ENCODE peak calls at places on chromosomes 12 and 14, in nine cellular contexts. E is cardiac muscle cell, C is right atrium auricular region, A is colonic mucosa, M is left ventricle myocardium inferior, P is right lobe of liver, S is IMR-90, D is A549, H is PC-3. O is an unnamed sample. For H3K4me1, the result is how much of the 10 kb centered on the place peaks cover.

GRCh38 chr12:98816720-98817119 is 171.6 kb downstream of the APAF1 start:
- DNase-seq in D (no peak), S (no peak), H (no peak), A (no peak), C (no peak), P (no peak), M (no peak), E (no peak), O (no peak)

GRCh38 chr14:49861923-49862673 is 9.5 kb upstream of the NEMF start:
- DNase-seq in C (peak), H (peak), S (peak), P (peak), A (peak), M (peak), D (peak), E (peak), O (peak)

GRCh38 chr14:50740858-50741257 is 72.8 kb upstream of the SAV1 start:
- DNase-seq in D (no peak), H (no peak), A (no peak), E (peak), P (no peak), S (no peak), C (no peak), M (no peak), O (no peak)

GRCh38 chr14:33081259-33081658 is 142.6 kb downstream of the NPAS3 start:
- DNase-seq in M (no peak), A (no peak), P (no peak), S (no peak), C (no peak), E (no peak), D (no peak), H (no peak), O (no peak)

GRCh38 chr14:91158091-91158790 is 44.4 kb downstream of the DGLUCY start:
- DNase-seq in C (no peak), E (no peak), H (no peak), S (no peak), P (peak), A (no peak), M (peak), D (no peak), O (no peak)

GRCh38 chr14:57057803-57058202 is 210.9 kb downstream of the EXOC5 start:
- DNase-seq in P (peak), H (no peak), A (no peak), E (no peak), C (no peak), M (no peak), D (no peak), S (no peak), O (no peak)

GRCh38 chr14:29166507-29166906 is 399.9 kb downstream of the FOXG1 start:
- DNase-seq in H (peak), C (no peak), M (no peak), D (no peak), P (no peak), A (no peak), E (no peak), S (no peak), O (no peak)

GRCh38 chr12:13222076-13222475 is 25.6 kb downstream of the EMP1 start:
- DNase-seq in S (no peak), A (peak), C (no peak), H (peak), D (no peak), E (no peak), M (no peak), P (no peak), O (no peak)

GRCh38 chr12:87760943-87761342 is 268.3 kb downstream of the C12orf50 start:
- DNase-seq in A (no peak), C (no peak), S (peak), H (no peak), D (no peak), M (no peak), P (no peak), E (no peak), O (no peak)

GRCh38 chr12:123762715-123763052 is 583 bp downstream of the DNAH10 start:
- DNase-seq in C (no peak), A (peak), M (no peak), D (no peak), E (no peak), P (no peak), S (no peak), H (no peak), O (no peak)

GRCh38 chr12:120713861-120714482 is 3.7 kb downstream of the UNC119B start:
- DNase-seq in M (no peak), E (peak), P (no peak), S (peak), H (peak), A (peak), D (peak), C (peak), O (peak)

GRCh38 chr14:90553921-90554336 is 157.1 kb downstream of the CALM1 start:
- DNase-seq in A (no peak), S (no peak), H (no peak), D (no peak), M (no peak), P (no peak), C (no peak), E (no peak), O (no peak)

GRCh38 chr12:94674835-94675234 is 24.5 kb upstream of the TMCC3 start:
- DNase-seq in S (no peak), E (peak), P (no peak), A (no peak), D (no peak), C (peak), H (no peak), M (peak), O (no peak)

GRCh38 chr12:106136263-106136662 is 2.5 kb downstream of the NUAK1 start:
- DNase-seq in S (peak), E (peak), M (peak), D (peak), A (peak), H (peak), C (peak), P (peak), O (peak)

GRCh38 chr12:58750484-58750883 is 169.8 kb downstream of the LRIG3 start:
- DNase-seq in P (no peak), A (no peak), D (peak), C (no peak), E (peak), S (peak), H (peak), M (no peak), O (no peak)

GRCh38 chr12:95385246-95385645 is 88.7 kb upstream of the METAP2 start:
- DNase-seq in M (peak), D (no peak), S (peak), E (peak), P (no peak), A (no peak), H (no peak), C (no peak), O (peak)

GRCh38 chr12:65728913-65729793 is 95.1 kb upstream of the HMGA2 start:
- DNase-seq in E (peak), C (no peak), P (no peak), D (no peak), H (no peak), S (peak), M (no peak), A (no peak), O (no peak)

GRCh38 chr12:107521826-107522355 is 163.7 kb upstream of the PWP1 start:
- DNase-seq in P (no peak), M (no peak), C (no peak), E (no peak), A (no peak), D (no peak), H (no peak), S (no peak), O (no peak)

GRCh38 chr12:83210933-83211332 is 524.2 kb downstream of the TMTC2 start:
- DNase-seq in C (no peak), P (no peak), M (no peak), D (no peak), S (no peak), A (no peak), H (no peak), E (no peak), O (no peak)

GRCh38 chr14:64704145-64704742 is at the start of gene PLEKHG3:
- DNase-seq in P (peak), E (peak), M (peak), C (no peak), A (peak), D (peak), H (peak), S (peak), O (no peak)

GRCh38 chr12:1206118-1206734 is 215.2 kb downstream of the ERC1 start:
- DNase-seq in A (no peak), H (no peak), E (no peak), P (no peak), S (no peak), C (no peak), M (no peak), D (no peak), O (no peak)

GRCh38 chr12:88334271-88334670 is 192.2 kb downstream of the TMTC3 start:
- DNase-seq in C (no peak), A (no peak), S (peak), E (peak), M (no peak), D (no peak), P (no peak), H (peak), O (no peak)

GRCh38 chr14:100004392-100004791 is 60.8 kb upstream of the EVL start:
- DNase-seq in C (no peak), P (no peak), D (no peak), E (no peak), M (no peak), H (no peak), A (no peak), S (no peak), O (no peak)

GRCh38 chr14:38791862-38792261 is 311.2 kb downstream of the SEC23A start:
- DNase-seq in P (no peak), E (no peak), A (no peak), H (no peak), S (no peak), D (no peak), C (no peak), M (no peak), O (no peak)

GRCh38 chr12:131473261-131473660 is 237.6 kb upstream of the SFSWAP start:
- DNase-seq in A (no peak), M (no peak), C (no peak), E (no peak), H (no peak), P (no peak), S (no peak), D (no peak), O (no peak)

GRCh38 chr14:91138511-91139359 is 24.9 kb downstream of the DGLUCY start:
- DNase-seq in A (peak), S (no peak), P (no peak), C (no peak), H (peak), D (peak), M (no peak), E (peak), O (no peak)

GRCh38 chr14:74763803-74764531 is 851 bp downstream of the YLPM1 start:
- DNase-seq in E (peak), A (peak), P (no peak), D (no peak), S (peak), C (no peak), H (peak), M (no peak), O (no peak)

GRCh38 chr12:6846316-6846869 is 4.7 kb downstream of the CDCA3 start:
- DNase-seq in D (no peak), C (no peak), A (no peak), E (no peak), P (no peak), S (no peak), M (no peak), H (no peak), O (no peak)

GRCh38 chr14:77190977-77191376 is 9.4 kb downstream of the TMEM63C start:
- DNase-seq in P (no peak), M (no peak), H (peak), A (no peak), C (no peak), E (no peak), D (no peak), S (no peak), O (no peak)

GRCh38 chr12:123905319-123905925 is 67.2 kb downstream of the CCDC92 start:
- DNase-seq in E (peak), C (peak), H (peak), M (no peak), S (peak), P (no peak), A (peak), D (peak), O (peak)

GRCh38 chr12:108667349-108667748 is 33.7 kb upstream of the SELPLG start:
- DNase-seq in D (no peak), P (no peak), A (no peak), M (no peak), C (no peak), E (no peak), S (no peak), H (no peak), O (no peak)

GRCh38 chr14:52068741-52069616 is at the start of gene NID2:
- DNase-seq in A (peak), P (peak), C (peak), M (peak), S (peak), E (peak), H (peak), D (peak), O (no peak)

GRCh38 chr12:63917864-63918742 is 73.6 kb downstream of the SRGAP1 start:
- DNase-seq in P (no peak), S (peak), E (peak), M (no peak), D (peak), H (peak), A (peak), C (no peak), O (no peak)

GRCh38 chr14:28300356-28300755 is 466.2 kb upstream of the FOXG1 start:
- DNase-seq in D (no peak), A (no peak), P (no peak), E (no peak), S (no peak), M (no peak), C (no peak), H (no peak), O (no peak)

GRCh38 chr14:60328588-60328987 is 79.6 kb downstream of the PPM1A start:
- DNase-seq in M (no peak), H (no peak), D (no peak), A (no peak), P (no peak), S (no peak), C (no peak), E (no peak), O (no peak)

GRCh38 chr12:118773956-118774723 is 207.2 kb upstream of the SRRM4 start:
- DNase-seq in S (no peak), P (no peak), E (no peak), H (no peak), C (no peak), A (no peak), M (no peak), D (no peak), O (no peak)

GRCh38 chr14:104240426-104241157 is 102.2 kb downstream of the KIF26A start:
- DNase-seq in E (no peak), A (peak), H (no peak), M (no peak), S (no peak), D (no peak), P (no peak), C (no peak), O (no peak)

DNA sequence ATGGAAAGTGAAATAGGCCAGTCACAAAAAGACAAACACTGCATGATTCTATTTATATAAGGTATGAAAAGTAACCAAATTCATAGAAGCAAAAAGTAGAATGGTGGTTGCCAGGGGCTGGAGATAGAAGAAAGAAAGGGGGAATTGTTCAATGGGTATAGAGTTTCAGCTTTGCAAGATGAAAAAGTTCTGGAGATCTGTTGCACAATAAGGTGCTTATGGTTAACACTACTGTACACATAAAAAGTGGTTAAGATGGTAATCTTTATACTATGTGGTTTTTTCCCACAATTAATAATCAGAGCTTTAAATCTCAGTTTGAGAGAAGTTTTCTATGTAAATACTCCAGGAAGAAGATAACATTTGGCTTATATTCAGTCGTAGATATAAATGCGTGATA is 73.4 kb downstream of the SLC38A4 start:
- DNase-seq in H (peak), A (no peak), D (no peak), S (peak), E (no peak), M (no peak), P (no peak), C (no peak), O (no peak)
- H3K4me1 ChIP-seq in H (under half), A (under half), D (under half), S (under half), E (under half), M (under half), P (under half), C (under half), O (under half)

GRCh38 chr12:81123611-81124010 is 45.7 kb downstream of the ACSS3 start:
- DNase-seq in D (no peak), S (no peak), H (no peak), A (no peak), P (no peak), E (no peak), C (no peak), M (no peak), O (no peak)

GRCh38 chr12:81120961-81121360 is 43.1 kb downstream of the ACSS3 start:
- DNase-seq in C (no peak), H (no peak), S (no peak), D (no peak), E (no peak), M (no peak), P (no peak), A (no peak), O (no peak)

GRCh38 chr12:81128930-81129554 is 51.2 kb downstream of the ACSS3 start:
- DNase-seq in D (peak), A (peak), E (peak), C (no peak), H (peak), M (no peak), S (peak), P (no peak), O (no peak)

GRCh38 chr12:81125691-81126090 is 47.8 kb downstream of the ACSS3 start:
- DNase-seq in C (no peak), S (no peak), P (no peak), D (no peak), H (no peak), A (no peak), M (no peak), E (no peak), O (no peak)
- TF ChIP-seq CTCF in C (no peak), S (no peak), P (no peak), D (no peak), H (no peak), A (no peak), M (no peak), E (no peak), O (no peak)

DNA sequence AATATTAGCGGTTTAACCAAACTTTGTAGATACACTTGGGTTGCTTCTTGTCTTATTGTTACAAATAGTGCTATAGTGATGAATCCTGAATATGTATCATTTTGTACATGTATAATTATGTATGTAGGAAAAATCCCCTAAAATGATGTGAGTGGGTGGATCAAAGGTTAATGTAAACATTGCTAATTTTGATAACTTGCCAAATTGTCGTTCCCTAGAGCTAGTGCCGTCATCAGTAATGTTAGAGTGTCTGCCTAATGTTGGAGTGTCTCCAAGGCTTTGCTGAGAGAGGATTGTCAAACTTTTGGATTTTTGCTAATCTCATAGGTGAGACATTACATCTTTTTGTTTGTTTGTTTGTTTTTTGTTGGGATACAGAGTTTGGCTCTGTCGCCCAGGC is 44.4 kb downstream of the AEBP2 start:
- DNase-seq in S (no peak), C (no peak), P (no peak), H (no peak), D (no peak), A (no peak), E (peak), M (no peak), O (no peak)
- H3K27ac ChIP-seq in S (no peak), C (no peak), P (no peak), H (no peak), D (no peak), A (no peak), E (no peak), M (no peak), O (no peak)

GRCh38 chr14:102781063-102781462 is 3.8 kb downstream of the TRAF3 start:
- DNase-seq in M (no peak), H (no peak), P (no peak), S (no peak), D (no peak), E (no peak), C (no peak), A (no peak), O (no peak)
- H3K4me1 ChIP-seq in M (under half), H (under half), P (under half), S (under half), D (under half), E (under half), C (under half), A (under half), O (under half)

GRCh38 chr12:68686595-68687521 is at the start of gene NUP107:
- DNase-seq in A (peak), D (peak), C (peak), S (peak), P (peak), M (peak), E (peak), H (peak), O (peak)
- TF ChIP-seq CTCF in A (no peak), D (no peak), C (no peak), S (peak), P (no peak), M (peak), E (peak), H (no peak), O (peak)

DNA sequence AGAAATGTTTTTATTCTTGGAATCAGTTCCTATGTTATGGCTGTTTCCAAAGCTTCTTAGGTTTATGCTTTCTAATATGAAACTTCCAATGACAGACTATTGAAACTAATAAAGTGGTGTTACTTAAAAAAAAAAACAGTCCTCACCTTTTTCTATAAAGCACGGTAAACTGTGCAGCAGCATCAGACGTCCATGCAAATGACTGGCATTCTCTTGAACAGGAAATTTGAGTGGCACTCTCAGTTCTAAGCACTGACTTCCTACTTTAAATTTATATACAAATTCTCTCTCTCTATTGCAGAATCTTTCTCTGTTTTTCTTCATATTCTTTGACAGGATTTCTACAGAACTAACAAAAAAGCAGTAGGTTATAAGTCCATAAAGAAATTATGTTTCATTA is 2.8 kb upstream of the RAD51AP1 start:
- DNase-seq in M (no peak), E (no peak), P (no peak), D (no peak), S (no peak), C (no peak), A (no peak), H (no peak), O (no peak)
- H3K27ac ChIP-seq in M (no peak), E (no peak), P (no peak), D (no peak), S (no peak), C (no peak), A (no peak), H (no peak), O (no peak)

DNA sequence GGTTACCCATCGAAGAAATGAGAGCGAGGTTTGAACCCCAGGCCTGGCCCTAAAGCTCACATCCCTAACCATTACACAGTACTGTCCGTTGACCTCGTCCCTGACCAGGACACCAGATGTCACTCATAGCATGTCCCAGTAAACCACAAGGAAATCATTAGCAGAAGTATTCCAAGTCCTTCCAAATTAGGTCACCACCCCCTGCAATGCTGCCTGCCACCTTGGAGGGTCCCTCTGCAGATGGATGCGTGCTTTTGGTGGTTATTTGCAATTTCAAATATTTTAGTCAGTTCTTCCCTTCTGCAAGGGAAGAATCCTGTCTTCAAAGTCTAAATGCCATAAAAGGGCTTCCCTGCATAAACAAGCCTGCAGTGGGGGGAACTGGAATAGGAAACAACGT is 71.3 kb downstream of the CLMN start:
- DNase-seq in H (no peak), P (no peak), D (peak), M (no peak), C (no peak), E (no peak), S (no peak), A (no peak), O (no peak)
- H3K4me1 ChIP-seq in H (under half), P (under half), D (under half), M (under half), C (under half), E (under half), S (under half), A (under half), O (under half)

GRCh38 chr14:23071244-23071974 is 14.1 kb upstream of the CDH24 start:
- DNase-seq in S (peak), C (peak), E (peak), D (peak), P (peak), M (peak), A (peak), H (peak), O (peak)
- TF ChIP-seq CTCF in S (no peak), C (no peak), E (no peak), D (no peak), P (no peak), M (no peak), A (no peak), H (no peak), O (no peak)

O was measured in thoracic aorta.